ENCODE peak calls at places on chromosomes 12 and 14, in eight cellular contexts. X is AG04450; C is neural progenitor cell; V is mucosa of descending colon; J is HCT116; F is CD8-positive, alpha-beta T cell; W is astrocyte of the cerebellum; B is keratinocyte. E is an unnamed sample.

GRCh38 chr14:82354126-82354525 is 820.5 kb upstream of the SEL1L start:
- DNase-seq in B (no peak), V (no peak), C (no peak), W (no peak), J (no peak), X (no peak), F (no peak), E (no peak)

GRCh38 chr12:110689002-110689600 is at the start of gene HVCN1:
- DNase-seq in X (no peak), B (no peak), J (no peak), C (peak; percentile 82), F (peak; percentile 45), V (peak; percentile 64), W (no peak), E (no peak)

GRCh38 chr12:71392521-71393145 is 47.0 kb upstream of the LGR5 start:
- DNase-seq in J (peak; percentile 72), B (peak; percentile 45), W (peak; percentile 57), C (peak; percentile 74), F (no peak), V (no peak), X (peak; percentile 37), E (peak; percentile 36)

GRCh38 chr12:126384029-126384564 is 1318.9 kb downstream of the AACS start:
- DNase-seq in V (no peak), X (no peak), B (no peak), C (peak; percentile 29), F (no peak), J (no peak), W (no peak), E (no peak)

GRCh38 chr12:118126119-118126757 is 9.7 kb upstream of the PEBP1 start:
- DNase-seq in W (no peak), B (no peak), F (no peak), X (no peak), J (no peak), C (no peak), V (peak; percentile 88), E (no peak)

GRCh38 chr14:103329421-103330347 is 4.4 kb upstream of the EIF5 start:
- DNase-seq in V (no peak), X (no peak), F (no peak), B (no peak), C (no peak), W (no peak), J (no peak), E (no peak)

GRCh38 chr12:81692008-81692407 is 67.1 kb downstream of the PPFIA2 start:
- DNase-seq in X (no peak), J (no peak), V (no peak), C (peak; percentile 2), W (no peak), F (no peak), B (peak; percentile 7), E (no peak)

GRCh38 chr14:94029671-94030203 is 3.6 kb downstream of the OTUB2 start:
- DNase-seq in V (no peak), B (no peak), C (no peak), J (no peak), X (no peak), F (no peak), W (no peak), E (no peak)

GRCh38 chr14:77554207-77554606 is 55.6 kb upstream of the ISM2 start:
- DNase-seq in J (no peak), B (no peak), W (no peak), F (no peak), C (no peak), X (no peak), V (no peak), E (no peak)

GRCh38 chr12:107287436-107288413 is 194.4 kb upstream of the CRY1 start:
- DNase-seq in X (no peak), B (no peak), V (no peak), J (no peak), W (no peak), F (no peak), C (no peak), E (no peak)

GRCh38 chr12:34400986-34401658 is 378.8 kb downstream of the ALG10 start:
- DNase-seq in F (peak; percentile 1), J (no peak), C (no peak), B (no peak), V (peak; percentile 7), W (no peak), X (no peak), E (no peak)

GRCh38 chr14:105146976-105147700 is 21.4 kb downstream of the JAG2 start:
- DNase-seq in F (no peak), W (no peak), C (no peak), J (no peak), B (no peak), V (no peak), X (no peak), E (no peak)

GRCh38 chr12:42530284-42530683 is 59.3 kb downstream of the PRICKLE1 start:
- DNase-seq in C (no peak), V (no peak), X (no peak), W (no peak), F (no peak), J (no peak), B (no peak), E (no peak)

GRCh38 chr12:48979602-48980388 is 1.7 kb downstream of the WNT1 start:
- DNase-seq in B (no peak), W (no peak), F (peak; percentile 54), C (peak; percentile 56), V (peak; percentile 64), J (no peak), X (no peak), E (no peak)

GRCh38 chr14:70771781-70772212 is 37.5 kb downstream of the MAP3K9 start:
- DNase-seq in F (no peak), C (peak; percentile 40), X (no peak), J (no peak), B (no peak), W (no peak), V (no peak), E (no peak)

GRCh38 chr14:99065551-99065950 is 206.4 kb downstream of the BCL11B start:
- DNase-seq in F (no peak), X (no peak), C (no peak), J (no peak), B (no peak), W (no peak), V (no peak), E (no peak)

GRCh38 chr14:64279719-64280668 is 14.2 kb downstream of the ESR2 start:
- DNase-seq in X (no peak), J (no peak), C (no peak), F (no peak), B (no peak), V (no peak), W (no peak), E (no peak)

GRCh38 chr14:35215110-35215872 is 76.9 kb upstream of the PSMA6 start:
- DNase-seq in C (peak; percentile 50), V (no peak), J (peak; percentile 38), W (peak; percentile 51), X (peak; percentile 34), F (no peak), B (no peak), E (peak; percentile 16)

GRCh38 chr14:74333909-74334308 is 14.4 kb upstream of the VRTN start:
- DNase-seq in W (peak; percentile 94), C (no peak), X (peak; percentile 62), V (no peak), F (no peak), B (no peak), J (no peak), E (no peak)

GRCh38 chr12:6974180-6974579 is 3.5 kb downstream of the EMG1 start:
- DNase-seq in F (no peak), W (no peak), C (no peak), X (no peak), J (no peak), V (no peak), B (no peak), E (no peak)

GRCh38 chr14:68921666-68922065 is 57.4 kb downstream of the ACTN1 start:
- DNase-seq in X (no peak), W (no peak), B (no peak), C (no peak), F (no peak), V (no peak), J (no peak), E (no peak)
- TF ChIP-seq CTCF in X (peak; percentile 23), W (peak; percentile 14), B (no peak), C (no peak), F (no peak), V (no peak), J (no peak), E (no peak)

DNA sequence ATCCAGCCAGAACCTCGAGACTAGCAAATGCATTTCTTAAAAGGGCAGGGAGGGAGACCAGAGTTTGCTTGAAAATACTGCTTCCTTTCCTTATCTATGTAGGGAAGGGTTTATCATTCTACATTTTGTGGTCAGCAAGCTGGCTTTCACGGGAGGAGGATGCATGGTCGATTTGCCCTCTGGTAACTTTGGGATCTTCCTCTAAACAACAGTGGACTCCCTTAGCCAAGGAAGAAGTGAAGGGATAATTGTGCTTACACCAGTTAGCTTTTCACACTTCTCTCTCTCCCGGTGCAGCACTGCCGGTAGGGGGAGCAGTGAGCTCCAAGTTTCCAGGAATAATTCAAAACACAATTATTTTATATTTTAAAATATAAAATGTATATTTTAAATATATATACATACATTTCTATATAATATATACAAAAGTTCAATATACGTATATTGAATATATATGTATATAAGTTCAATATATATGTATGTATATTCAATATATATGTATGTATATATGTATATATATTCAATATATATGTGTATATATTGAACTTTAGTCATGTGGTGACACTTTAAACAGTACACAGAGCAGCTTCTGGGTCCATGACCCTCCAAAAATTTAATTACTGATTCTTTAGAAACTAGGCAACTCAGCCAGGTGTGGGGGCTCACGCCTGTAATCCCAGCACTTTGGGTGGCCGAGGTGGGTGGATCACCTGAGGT is 4.5 kb upstream of the ACACB start:
- DNase-seq in X (no peak), C (peak; percentile 63), F (peak; percentile 57), B (no peak), V (peak; percentile 83), W (no peak), J (peak; percentile 24), E (no peak)
- H3K4me3 ChIP-seq in X (peak overlapping the region; percentile 71), C (no peak overlapping the region), F (peak overlapping the region; percentile 71), B (peak overlapping the region; percentile 42), V (peak overlapping the region; percentile 32), W (peak overlapping the region; percentile 48), J (no peak overlapping the region), E (no peak overlapping the region)

DNA sequence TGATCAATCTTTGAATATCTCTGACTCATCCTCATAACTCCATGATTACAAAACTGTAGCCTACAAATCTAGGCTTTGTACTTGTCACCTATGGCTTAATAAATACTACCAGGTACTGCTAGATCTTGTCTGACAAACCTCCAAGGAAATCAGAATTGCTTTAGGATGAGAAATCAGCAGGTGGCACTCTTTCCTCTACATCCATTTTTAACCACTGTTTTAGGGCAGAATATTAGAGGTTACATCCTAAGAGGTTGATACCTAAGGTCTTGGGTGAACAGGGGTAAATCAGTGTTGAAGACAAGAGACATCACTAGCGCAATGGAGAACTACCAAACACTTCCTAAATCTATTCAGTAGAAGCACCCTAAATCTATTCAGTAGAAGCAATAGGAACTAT is 63.1 kb upstream of the SOX5 start:
- DNase-seq in F (no peak), B (no peak), J (no peak), W (no peak), X (no peak), C (no peak), V (no peak), E (no peak)
- TF ChIP-seq CTCF in F (no peak), B (no peak), J (no peak), W (no peak), X (peak; percentile 37), C (peak; percentile 18), V (no peak), E (no peak)

DNA sequence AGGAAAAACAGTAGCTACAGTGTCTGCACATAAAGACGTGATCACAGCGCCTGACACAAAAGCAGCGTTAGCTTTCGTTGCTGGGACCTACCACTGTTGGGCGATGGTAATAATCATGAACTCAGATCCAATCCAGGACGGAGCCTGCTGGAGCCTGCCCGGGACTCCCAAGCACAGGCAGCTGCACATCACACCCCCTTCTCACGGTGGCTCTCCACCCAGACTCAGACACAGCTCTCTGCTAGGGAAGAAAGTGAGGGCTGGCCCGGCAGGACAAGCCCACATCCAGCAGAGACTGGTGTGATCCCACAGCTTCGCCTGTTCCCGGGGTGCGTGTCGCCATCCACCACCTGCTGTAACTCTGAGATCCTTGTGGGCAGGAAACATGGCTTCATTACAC is 49.9 kb upstream of the FOXN3 start:
- DNase-seq in C (no peak), V (no peak), J (no peak), W (no peak), B (peak; percentile 9), X (no peak), F (no peak), E (no peak)
- H3K4me3 ChIP-seq in C (no peak overlapping the region), V (no peak overlapping the region), J (no peak overlapping the region), W (no peak overlapping the region), B (no peak overlapping the region), X (no peak overlapping the region), F (peak overlapping the region; percentile 14), E (no peak overlapping the region)